ENCODE peak calls at places on chromosomes 6 and 20, in nine cellular contexts. E, I, P, M, T, N, H, A and R are unnamed samples.

GRCh38 chr20:34302312-34302722 is 838 bp downstream of the AHCY start:
- DNase-seq in A (peak), N (no peak), P (peak), M (no peak), E (no peak), I (peak), H (no peak), T (no peak), R (no peak)

GRCh38 chr20:63312690-63313348 is 19.8 kb downstream of the COL20A1 start:
- DNase-seq in T (no peak), P (peak), A (no peak), M (no peak), E (no peak), H (no peak), I (no peak), N (no peak), R (no peak)

GRCh38 chr20:45867129-45867810 is 9.9 kb downstream of the ZSWIM3 start:
- DNase-seq in T (no peak), I (no peak), H (no peak), N (no peak), M (no peak), P (no peak), A (no peak), E (no peak), R (peak)

GRCh38 chr6:79526897-79527296 is 10.3 kb downstream of the LCA5 start:
- DNase-seq in T (no peak), E (no peak), M (no peak), I (no peak), H (no peak), P (no peak), N (no peak), A (no peak), R (no peak)

GRCh38 chr6:32444433-32444832 is 4.7 kb downstream of the HLA-DRA start:
- DNase-seq in P (no peak), N (no peak), H (no peak), E (no peak), A (no peak), I (no peak), T (no peak), M (no peak), R (no peak)

GRCh38 chr6:106097368-106098231 is 11.5 kb downstream of the PRDM1 start:
- DNase-seq in P (peak), M (peak), T (no peak), H (no peak), E (no peak), I (peak), A (peak), N (no peak), R (no peak)

GRCh38 chr6:138945354-138945753 is 42.7 kb downstream of the REPS1 start:
- DNase-seq in N (no peak), H (peak), I (no peak), T (no peak), A (no peak), P (no peak), M (no peak), E (no peak), R (no peak)

GRCh38 chr6:80956898-80957297 is 795.6 kb downstream of the TENT5A start:
- DNase-seq in M (no peak), I (no peak), N (no peak), P (no peak), A (no peak), E (no peak), H (no peak), T (no peak), R (no peak)

GRCh38 chr6:4488389-4488788 is 287.8 kb upstream of the CDYL start:
- DNase-seq in E (no peak), N (no peak), H (no peak), I (no peak), M (no peak), T (no peak), A (no peak), P (no peak), R (no peak)

GRCh38 chr6:3398165-3398562 is 58.7 kb downstream of the SLC22A23 start:
- DNase-seq in M (no peak), A (no peak), P (no peak), I (no peak), E (no peak), N (peak), H (no peak), T (no peak), R (peak)

GRCh38 chr20:56925696-56926101 is 296.6 kb downstream of the TFAP2C start:
- DNase-seq in T (no peak), E (no peak), N (no peak), I (no peak), A (no peak), H (no peak), M (no peak), P (no peak), R (peak)

GRCh38 chr20:15061955-15062354 is 724.5 kb upstream of the FLRT3 start:
- DNase-seq in P (no peak), A (peak), I (no peak), T (no peak), M (no peak), N (no peak), H (peak), E (no peak), R (no peak)

GRCh38 chr6:137192821-137193220 is 19.4 kb upstream of the IL22RA2 start:
- DNase-seq in P (no peak), A (no peak), T (no peak), I (no peak), H (no peak), N (no peak), E (no peak), M (no peak), R (no peak)

GRCh38 chr6:73028893-73029450 is 196.3 kb downstream of the KHDC1L start:
- DNase-seq in M (no peak), P (no peak), E (no peak), H (no peak), A (no peak), T (no peak), N (no peak), I (no peak), R (no peak)

GRCh38 chr20:63273635-63274380 is 1.2 kb downstream of the ARFGAP1 start:
- DNase-seq in M (no peak), E (no peak), A (peak), N (no peak), H (no peak), T (no peak), P (peak), I (peak), R (no peak)

GRCh38 chr20:15345287-15345686 is 1007.9 kb upstream of the FLRT3 start:
- DNase-seq in I (no peak), N (no peak), H (no peak), P (no peak), A (no peak), M (no peak), E (no peak), T (no peak), R (no peak)

GRCh38 chr20:59696476-59696875 is 92.1 kb downstream of the PHACTR3 start:
- DNase-seq in I (no peak), P (no peak), N (no peak), T (no peak), E (no peak), A (no peak), M (no peak), H (no peak), R (no peak)

GRCh38 chr6:73823046-73823735 is 127.2 kb downstream of the CD109 start:
- DNase-seq in N (no peak), P (no peak), E (no peak), M (no peak), A (no peak), H (no peak), T (no peak), I (no peak), R (no peak)

GRCh38 chr20:50394569-50394968 is 115.6 kb upstream of the PTPN1 start:
- DNase-seq in P (no peak), I (no peak), M (no peak), E (no peak), A (no peak), N (no peak), T (no peak), H (no peak), R (no peak)

GRCh38 chr6:97705568-97705967 is 422.6 kb upstream of the MMS22L start:
- DNase-seq in T (no peak), E (no peak), N (no peak), H (no peak), I (no peak), M (no peak), P (peak), A (no peak), R (no peak)

GRCh38 chr6:75849329-75850025 is 100.4 kb downstream of the MYO6 start:
- DNase-seq in A (no peak), N (no peak), E (no peak), H (peak), P (peak), M (no peak), I (no peak), T (no peak), R (no peak)

GRCh38 chr20:10357974-10358373 is 76.0 kb downstream of the MKKS start:
- DNase-seq in E (no peak), P (peak), H (no peak), N (no peak), M (no peak), I (peak), T (no peak), A (no peak), R (no peak)

GRCh38 chr6:118744261-118744941 is 93.0 kb upstream of the CEP85L start:
- DNase-seq in I (peak), T (no peak), E (no peak), H (no peak), M (no peak), P (peak), N (no peak), A (peak), R (no peak)